ENCODE peak calls at places on chromosomes 6 and 20, in four cellular contexts. N is K562, Y is HepG2, G is GM12878. I is an unnamed sample.

GRCh38 chr20:58888521-58889333 is 36.2 kb downstream of the GNAS start:
- DNase-seq in N (peak; percentile 71), Y (peak; percentile 76), G (no peak), I (peak; percentile 90)

GRCh38 chr6:169938262-169938701 is 186.9 kb downstream of the ERMARD start:
- DNase-seq in N (no peak), Y (no peak), G (no peak), I (no peak)

GRCh38 chr6:42696526-42697267 is 25.7 kb downstream of the PRPH2 start:
- DNase-seq in N (no peak), Y (no peak), G (no peak), I (no peak)

GRCh38 chr6:140537211-140537610 is 1162.8 kb upstream of the CITED2 start:
- DNase-seq in N (no peak), Y (no peak), G (no peak), I (no peak)

GRCh38 chr20:25644814-25645213 is 21.0 kb upstream of the NANP start:
- DNase-seq in N (no peak), Y (no peak), G (no peak), I (no peak)

GRCh38 chr6:140051521-140052455 is 677.3 kb upstream of the CITED2 start:
- DNase-seq in N (no peak), Y (no peak), G (no peak), I (no peak)

GRCh38 chr6:147205690-147206600 is 1.7 kb downstream of the STXBP5 start:
- DNase-seq in N (peak; percentile 33), Y (peak; percentile 32), G (no peak), I (no peak)

GRCh38 chr6:156427345-156427744 is 349.8 kb upstream of the ARID1B start:
- DNase-seq in N (no peak), Y (no peak), G (no peak), I (no peak)

GRCh38 chr6:1191141-1191630 is 120.7 kb upstream of the FOXQ1 start:
- DNase-seq in N (no peak), Y (no peak), G (no peak), I (no peak)

GRCh38 chr6:152091851-152092341 is 284.4 kb downstream of the ESR1 start:
- DNase-seq in N (no peak), Y (no peak), G (no peak), I (no peak)

GRCh38 chr6:70638468-70638867 is 29.2 kb upstream of the SMAP1 start:
- DNase-seq in N (no peak), Y (no peak), G (no peak), I (no peak)

GRCh38 chr20:18831830-18832229 is 18.2 kb downstream of the SCP2D1 start:
- DNase-seq in N (no peak), Y (no peak), G (no peak), I (no peak)

GRCh38 chr6:74534485-74535211 is 671.2 kb downstream of the COL12A1 start:
- DNase-seq in N (no peak), Y (peak; percentile 99), G (no peak), I (no peak)

GRCh38 chr6:125003070-125003469 is 40.8 kb downstream of the RNF217 start:
- DNase-seq in N (no peak), Y (no peak), G (no peak), I (no peak)

GRCh38 chr6:144160452-144160851 is 10.1 kb downstream of the STX11 start:
- DNase-seq in N (no peak), Y (no peak), G (no peak), I (no peak)

GRCh38 chr6:13711384-13711725 is 280 bp downstream of the RANBP9 start:
- DNase-seq in N (no peak), Y (no peak), G (no peak), I (no peak)

GRCh38 chr6:157535354-157536217 is 154.6 kb downstream of the ZDHHC14 start:
- DNase-seq in N (no peak), Y (peak; percentile 86), G (peak; percentile 71), I (no peak)

GRCh38 chr6:168616807-168617756 is 176.1 kb downstream of the SMOC2 start:
- DNase-seq in N (no peak), Y (no peak), G (no peak), I (peak; percentile 48)

GRCh38 chr20:44026932-44027685 is 112.5 kb downstream of the TOX2 start:
- DNase-seq in N (no peak), Y (no peak), G (no peak), I (no peak)

GRCh38 chr6:87745966-87746721 is 44.1 kb upstream of the AKIRIN2 start:
- DNase-seq in N (no peak), Y (no peak), G (no peak), I (no peak)

GRCh38 chr20:23147964-23148720 is 62.0 kb upstream of the CD93 start:
- DNase-seq in N (peak; percentile 64), Y (peak; percentile 90), G (peak; percentile 74), I (no peak)

GRCh38 chr20:10558635-10559187 is 115.1 kb downstream of the JAG1 start:
- DNase-seq in N (no peak), Y (no peak), G (peak; percentile 84), I (no peak)

GRCh38 chr20:45951925-45952834 is 17.7 kb downstream of the PCIF1 start:
- DNase-seq in N (no peak), Y (no peak), G (no peak), I (no peak)
- H3K4me1 ChIP-seq in N (no peaks in the 10 kb centered on the region), Y (peaks cover 10% of the 10 kb centered on the region), G (no peaks in the 10 kb centered on the region), I (no peaks in the 10 kb centered on the region)

DNA sequence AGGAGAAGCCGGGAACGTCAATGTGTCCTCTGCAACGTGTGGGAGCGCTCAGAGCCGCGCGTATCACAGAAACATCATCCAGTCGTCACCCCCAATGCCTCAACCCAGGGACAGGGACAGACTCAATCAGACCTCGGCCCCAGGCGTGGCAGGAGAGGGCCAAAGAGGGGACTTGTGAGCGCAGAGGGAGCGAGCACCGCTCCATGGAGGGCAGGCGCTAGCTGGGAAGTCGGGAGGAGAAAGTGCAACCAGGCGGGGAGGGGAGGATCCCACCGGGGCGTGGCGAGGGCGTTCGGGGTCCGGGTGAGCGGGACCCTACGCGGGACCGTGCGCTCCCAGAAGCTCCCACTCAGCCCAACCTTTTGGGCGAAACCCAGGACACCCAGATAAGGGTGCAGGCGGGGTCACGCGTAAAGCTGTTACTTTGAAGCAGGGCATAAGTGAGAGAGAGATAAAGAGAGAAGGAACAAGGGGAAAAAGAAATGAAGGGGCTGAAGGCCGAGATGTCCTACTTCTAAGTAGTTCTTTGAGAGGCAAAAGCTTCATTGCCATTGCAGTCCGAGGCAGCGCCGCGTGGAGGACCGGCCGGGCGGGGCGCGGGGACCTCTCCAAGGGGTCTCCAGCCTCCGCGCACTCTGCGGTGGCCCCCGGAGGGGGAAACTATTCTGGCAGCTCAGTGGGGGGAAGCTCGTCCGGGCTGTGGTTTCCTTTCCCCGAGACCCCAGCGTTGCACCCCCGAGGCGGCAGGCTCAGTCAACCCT is 862 bp upstream of the SOBP start:
- DNase-seq in N (peak; percentile 31), Y (peak; percentile 44), G (no peak), I (peak; percentile 86)
- TF ChIP-seq EZH2 in N (peak; percentile 85), Y (no peak), G (no peak), I (peak; percentile 31)

DNA sequence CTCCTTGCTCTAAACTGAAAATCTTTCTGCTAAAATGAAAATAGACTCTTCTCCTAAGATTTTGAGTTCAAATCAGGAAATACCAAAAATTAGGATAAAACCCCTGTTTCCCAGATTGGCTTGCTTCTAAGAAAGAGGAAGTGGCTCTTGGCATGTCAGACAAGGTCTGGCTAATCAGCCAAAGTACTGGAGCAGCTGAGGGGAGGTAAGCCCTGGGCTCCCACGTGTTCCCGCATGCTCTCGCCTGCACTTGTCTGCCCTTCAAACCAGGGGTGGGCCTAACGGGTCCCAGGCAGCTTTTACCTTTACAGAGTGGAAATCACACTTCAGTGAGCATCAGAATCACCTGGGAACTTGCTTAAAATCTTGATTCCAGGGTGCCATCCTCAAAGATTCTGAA is 43.2 kb upstream of the GABRR1 start:
- DNase-seq in N (peak; percentile 20), Y (no peak), G (no peak), I (no peak)
- TF ChIP-seq JUNB in N (no peak), Y (no peak), G (no peak), I (no peak)

GRCh38 chr6:163354779-163355431 is 59.6 kb upstream of the QKI start:
- DNase-seq in N (no peak), Y (no peak), G (peak; percentile 9), I (no peak)
- H3K4me1 ChIP-seq in N (peaks cover 4% of the 10 kb centered on the region), Y (no peaks in the 10 kb centered on the region), G (peaks cover 11% of the 10 kb centered on the region), I (no peaks in the 10 kb centered on the region)

DNA sequence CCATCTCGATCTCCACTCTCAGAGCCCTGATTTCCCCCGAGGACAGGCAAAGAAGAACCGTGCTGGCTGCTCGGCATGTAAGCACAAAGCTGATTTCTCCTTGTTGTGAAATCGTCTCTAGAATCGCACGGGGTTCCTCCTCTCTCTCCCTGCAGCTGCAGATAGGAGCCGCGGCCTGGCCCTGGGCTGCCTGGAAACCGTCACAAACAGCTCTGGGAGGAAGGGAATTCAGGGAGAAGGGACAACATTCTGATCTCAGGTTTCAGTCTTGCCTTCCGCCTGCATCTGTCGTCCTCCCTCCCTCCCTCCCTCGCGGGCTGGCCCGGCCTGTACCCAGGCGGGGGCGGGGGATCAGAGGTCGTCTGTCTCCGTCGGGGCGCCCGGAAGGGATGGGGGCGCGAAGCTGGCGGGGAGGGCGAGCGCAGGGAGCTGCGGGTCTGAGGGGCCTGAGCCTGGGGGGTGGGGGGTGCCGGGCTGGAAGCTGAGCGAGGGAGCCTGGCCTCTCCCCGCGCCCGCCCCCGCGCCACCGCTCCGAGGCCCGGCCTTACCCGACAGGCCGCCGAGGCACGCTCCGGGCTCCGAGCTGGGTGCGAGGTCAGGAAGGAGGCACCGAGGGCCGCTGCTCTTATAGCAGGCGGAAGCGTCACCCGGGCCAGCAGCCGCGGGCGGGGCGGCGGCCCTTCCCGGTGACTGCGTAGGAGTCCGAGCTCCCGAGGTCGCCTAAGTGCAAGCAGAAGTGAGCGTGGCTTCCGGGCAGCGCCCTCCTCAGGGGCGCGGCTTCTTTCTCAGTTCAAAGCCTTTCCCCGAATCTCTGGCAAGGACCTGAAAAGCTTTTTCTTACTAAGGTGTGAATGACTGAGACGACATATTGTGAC is at the start of gene SERPINB1:
- DNase-seq in N (peak; percentile 92), Y (peak; percentile 97), G (no peak), I (peak; percentile 98)
- TF ChIP-seq EZH2 in N (no peak), Y (no peak), G (no peak), I (no peak)

GRCh38 chr20:47455133-47456040 is 46.3 kb upstream of the NCOA3 start:
- DNase-seq in N (no peak), Y (peak; percentile 100), G (no peak), I (no peak)
- TF ChIP-seq JUNB in N (no peak), Y (no peak), G (no peak), I (no peak)